ENCODE peak calls at places on chromosomes 4 and X, in five cellular contexts. U is CD8-positive, alpha-beta memory T cell; Q is CD8-positive, alpha-beta T cell; X is lower lobe of right lung; D is adrenal gland. L is an unnamed sample. For H3K27me3, H3K4me1 and H3K36me3, the result is how much of the 10 kb centered on the place peaks cover.

GRCh38 chrX:127888767-127889166 is 163.4 kb downstream of the ACTRT1 start:
- DNase-seq in U (no peak), Q (no peak), X (no peak), D (no peak), L (no peak)

GRCh38 chr4:26157541-26157940 is 163.3 kb upstream of the RBPJ start:
- DNase-seq in U (no peak), Q (no peak), X (no peak), D (no peak), L (no peak)

GRCh38 chr4:76634239-76634638 is 199.2 kb downstream of the SHROOM3 start:
- DNase-seq in U (no peak), Q (no peak), X (no peak), D (no peak), L (no peak)

GRCh38 chr4:139861471-139861870 is 195.9 kb downstream of the MGST2 start:
- DNase-seq in U (no peak), Q (no peak), X (no peak), D (peak), L (no peak)

GRCh38 chr4:173505924-173506779 is 23.9 kb downstream of the HAND2 start:
- DNase-seq in U (no peak), Q (no peak), X (no peak), D (peak), L (peak)

GRCh38 chrX:87664381-87664780 is 146.8 kb downstream of the KLHL4 start:
- DNase-seq in U (no peak), Q (no peak), X (no peak), D (no peak), L (peak)

GRCh38 chrX:150456466-150456865 is 93.3 kb downstream of the MAMLD1 start:
- DNase-seq in U (no peak), Q (no peak), X (no peak), D (no peak), L (no peak)

GRCh38 chrX:21993265-21993664 is 38.9 kb upstream of the PHEX start:
- DNase-seq in U (no peak), Q (no peak), X (peak), D (peak), L (no peak)

GRCh38 chrX:131795442-131796229 is 227.5 kb upstream of the STK26 start:
- DNase-seq in U (no peak), Q (no peak), X (no peak), D (no peak), L (no peak)

GRCh38 chrX:14673764-14674163 is 144.4 kb downstream of the GLRA2 start:
- DNase-seq in U (no peak), Q (no peak), X (no peak), D (peak), L (peak)

GRCh38 chr4:149845643-149846208 is 30.1 kb upstream of the IQCM start:
- DNase-seq in U (no peak), Q (no peak), X (no peak), D (no peak), L (peak)

GRCh38 chrX:34341814-34342213 is 209.7 kb upstream of the FAM47A start:
- DNase-seq in U (no peak), Q (no peak), X (no peak), D (no peak), L (no peak)

GRCh38 chrX:34343001-34343400 is 210.9 kb upstream of the FAM47A start:
- DNase-seq in U (no peak), Q (no peak), X (no peak), D (no peak), L (no peak)

GRCh38 chrX:34332336-34332735 is 200.2 kb upstream of the FAM47A start:
- DNase-seq in U (no peak), Q (no peak), X (no peak), D (no peak), L (peak)

GRCh38 chrX:34341258-34341657 is 209.1 kb upstream of the FAM47A start:
- DNase-seq in U (no peak), Q (no peak), X (no peak), D (no peak), L (peak)

GRCh38 chrX:34338046-34338445 is 205.9 kb upstream of the FAM47A start:
- DNase-seq in U (no peak), Q (no peak), X (no peak), D (no peak), L (no peak)
- H3K27me3 ChIP-seq in U (under half), Q (under half), X (under half), D (under half), L (under half)

GRCh38 chr4:101594588-101594987 is 195.9 kb upstream of the BANK1 start:
- DNase-seq in U (no peak), Q (no peak), X (no peak), D (no peak), L (no peak)
- H3K4me1 ChIP-seq in U (under half), Q (under half), X (under half), D (under half), L (under half)

DNA sequence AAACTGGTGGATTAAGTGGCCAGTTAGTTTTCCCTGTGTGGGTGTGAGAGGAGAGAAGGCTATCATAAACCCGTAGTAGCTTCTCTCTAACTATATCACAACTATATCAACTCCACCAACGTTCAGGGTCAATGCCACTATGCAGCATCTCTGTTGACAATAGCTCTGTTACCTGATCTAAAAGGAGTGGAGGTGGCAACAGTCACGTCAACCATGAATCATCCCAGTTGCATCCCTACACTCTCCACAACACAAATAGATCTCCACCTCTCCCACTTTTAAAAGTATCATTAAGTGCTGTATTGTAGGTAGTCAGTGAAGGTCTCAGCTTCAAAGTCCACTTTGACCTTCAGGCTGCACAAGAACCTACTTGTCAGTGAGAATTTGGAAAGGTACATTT is 600.6 kb upstream of the GRIA3 start:
- DNase-seq in U (no peak), Q (no peak), X (no peak), D (no peak), L (no peak)
- H3K36me3 ChIP-seq in U (under half), Q (under half), X (under half), D (under half), L (under half)

GRCh38 chrX:129980540-129981206 is 1.8 kb upstream of the BCORL1 start:
- DNase-seq in U (peak), Q (no peak), X (peak), D (peak), L (peak)

GRCh38 chrX:129981207-129981553 is 1.3 kb upstream of the BCORL1 start:
- DNase-seq in U (no peak), Q (no peak), X (no peak), D (no peak), L (no peak)

GRCh38 chrX:129979207-129979920 is 3.1 kb upstream of the BCORL1 start:
- DNase-seq in U (no peak), Q (no peak), X (no peak), D (no peak), L (no peak)

GRCh38 chrX:129980043-129980442 is 2.4 kb upstream of the BCORL1 start:
- DNase-seq in U (peak), Q (no peak), X (peak), D (peak), L (peak)

GRCh38 chrX:129976441-129976840 is 6.0 kb upstream of the BCORL1 start:
- DNase-seq in U (no peak), Q (no peak), X (no peak), D (no peak), L (no peak)
- H3K27me3 ChIP-seq in U (under half), Q (under half), X (under half), D (under half), L (under half)

GRCh38 chr4:80069837-80070788 is 2.9 kb downstream of the ANTXR2 start:
- DNase-seq in U (no peak), Q (no peak), X (no peak), D (no peak), L (no peak)
- H3K4me1 ChIP-seq in U (under half), Q (under half), X (under half), D (under half), L (under half)